ENCODE peak calls at places on chromosomes 7 and 10, in ten cellular contexts. M is activated CD4-positive, CD25-positive, alpha-beta regulatory T cell; H is Right ventricle myocardium inferior; T is HT-29; Z is GM12891; O is AG09309; U is endothelial cell; K is H4; F is AML-193; C is NCI-H774. V is an unnamed sample.

GRCh38 chr7:100516135-100516812 is 22.7 kb upstream of the AGFG2 start:
- DNase-seq in M (no peak), H (no peak), T (no peak), Z (no peak), O (peak; percentile 84), U (no peak), K (peak; percentile 97), F (no peak), C (no peak), V (peak; percentile 35)

GRCh38 chr7:158547817-158548216 is 39.8 kb downstream of the PTPRN2 start:
- DNase-seq in M (no peak), H (no peak), T (no peak), Z (no peak), O (no peak), U (no peak), K (no peak), F (no peak), C (no peak), V (no peak)

GRCh38 chr10:10661176-10661575 is 356.5 kb upstream of the CELF2 start:
- DNase-seq in M (no peak), H (no peak), T (no peak), Z (no peak), O (no peak), U (no peak), K (peak; percentile 33), F (no peak), C (no peak), V (no peak)

GRCh38 chr10:85792533-85792858 is 574.1 kb downstream of the GRID1 start:
- DNase-seq in M (no peak), H (no peak), T (no peak), Z (no peak), O (no peak), U (no peak), K (no peak), F (no peak), C (no peak), V (no peak)

GRCh38 chr7:32942783-32943653 is 14.2 kb upstream of the FKBP9 start:
- DNase-seq in M (peak; percentile 42), H (peak; percentile 93), T (peak; percentile 91), Z (peak; percentile 75), O (no peak), U (peak; percentile 83), K (peak; percentile 59), F (peak; percentile 63), C (peak; percentile 83), V (peak; percentile 88)

GRCh38 chr7:36605261-36605660 is 119.0 kb downstream of the AOAH start:
- DNase-seq in M (no peak), H (no peak), T (no peak), Z (no peak), O (no peak), U (no peak), K (no peak), F (no peak), C (no peak), V (no peak)

GRCh38 chr7:131753620-131754222 is 197.3 kb upstream of the PODXL start:
- DNase-seq in M (no peak), H (no peak), T (peak; percentile 51), Z (no peak), O (no peak), U (peak; percentile 32), K (peak; percentile 23), F (no peak), C (no peak), V (no peak)

GRCh38 chr7:139958599-139959380 is 104.0 kb downstream of the PARP12 start:
- DNase-seq in M (no peak), H (no peak), T (no peak), Z (no peak), O (no peak), U (no peak), K (peak; percentile 61), F (no peak), C (no peak), V (no peak)

GRCh38 chr10:63068246-63068645 is 64.9 kb upstream of the NRBF2 start:
- DNase-seq in M (no peak), H (no peak), T (no peak), Z (no peak), O (peak; percentile 4), U (no peak), K (peak; percentile 43), F (peak; percentile 74), C (no peak), V (no peak)

GRCh38 chr10:124696446-124697392 is 47.5 kb downstream of the FAM53B start:
- DNase-seq in M (peak; percentile 12), H (no peak), T (no peak), Z (peak; percentile 54), O (no peak), U (no peak), K (no peak), F (no peak), C (no peak), V (no peak)

GRCh38 chr10:91901784-91902677 is 7.3 kb downstream of the FGFBP3 start:
- DNase-seq in M (no peak), H (no peak), T (peak; percentile 82), Z (no peak), O (peak; percentile 71), U (no peak), K (peak; percentile 92), F (peak; percentile 91), C (no peak), V (peak; percentile 67)

GRCh38 chr7:1920266-1920681 is 250.2 kb downstream of the ELFN1 start:
- DNase-seq in M (peak; percentile 48), H (peak; percentile 62), T (no peak), Z (peak; percentile 70), O (no peak), U (no peak), K (no peak), F (peak; percentile 47), C (no peak), V (no peak)

GRCh38 chr10:128097783-128098182 is 28.4 kb downstream of the MKI67 start:
- DNase-seq in M (no peak), H (no peak), T (no peak), Z (no peak), O (no peak), U (no peak), K (no peak), F (no peak), C (no peak), V (no peak)

GRCh38 chr10:93097386-93097785 is 23.7 kb downstream of the CYP26A1 start:
- DNase-seq in M (no peak), H (no peak), T (no peak), Z (no peak), O (no peak), U (no peak), K (no peak), F (no peak), C (no peak), V (no peak)

GRCh38 chr7:88806280-88807037 is 10.9 kb upstream of the TEX47 start:
- DNase-seq in M (no peak), H (no peak), T (no peak), Z (no peak), O (no peak), U (no peak), K (no peak), F (no peak), C (no peak), V (no peak)

GRCh38 chr7:7736671-7737070 is 18.3 kb upstream of the RPA3 start:
- DNase-seq in M (no peak), H (no peak), T (no peak), Z (no peak), O (no peak), U (no peak), K (no peak), F (no peak), C (no peak), V (no peak)

GRCh38 chr7:112137141-112138101 is 68.8 kb downstream of the DOCK4 start:
- DNase-seq in M (no peak), H (no peak), T (peak; percentile 52), Z (no peak), O (no peak), U (no peak), K (no peak), F (no peak), C (no peak), V (no peak)

GRCh38 chr10:7409732-7410168 is 1.1 kb downstream of the SFMBT2 start:
- DNase-seq in M (no peak), H (no peak), T (no peak), Z (no peak), O (no peak), U (peak; percentile 15), K (no peak), F (no peak), C (no peak), V (no peak)